ENCODE peak calls at places on chromosomes 12 and 14, in five cellular contexts. R is HepG2, M is K562, P is GM12878, H is SK-N-SH. Y is an unnamed sample.
A peak's percentile ranks its signal among the peaks of the same experiment; 100 is the strongest.

GRCh38 chr14:44846232-44846824 is 115.4 kb downstream of the KLHL28 start:
- DNase-seq in R (peak; percentile 27), M (peak; percentile 20), P (peak; percentile 27), H (peak; percentile 13), Y (peak; percentile 23)

GRCh38 chr12:6279631-6280030 is 30.9 kb upstream of the PLEKHG6 start:
- DNase-seq in P (no peak), M (no peak), H (no peak), R (no peak), Y (no peak)

GRCh38 chr12:118103231-118103600 is 595 bp downstream of the VSIG10 start:
- DNase-seq in P (no peak), R (no peak), M (no peak), H (no peak), Y (no peak)

GRCh38 chr14:90087433-90087832 is 25.6 kb downstream of the KCNK13 start:
- DNase-seq in R (peak; percentile 74), H (no peak), M (no peak), P (no peak), Y (peak; percentile 85)

GRCh38 chr14:79051009-79051710 is 881.0 kb downstream of the NRXN3 start:
- DNase-seq in H (no peak), P (no peak), M (no peak), R (no peak), Y (no peak)

GRCh38 chr14:54976316-54976715 is 50.6 kb downstream of the WDHD1 start:
- DNase-seq in R (no peak), H (no peak), P (no peak), M (no peak), Y (no peak)

GRCh38 chr12:120367252-120367923 is 1.6 kb downstream of the MSI1 start:
- DNase-seq in R (no peak), H (peak; percentile 70), M (peak; percentile 41), P (no peak), Y (no peak)

GRCh38 chr14:42510071-42510470 is 903.4 kb downstream of the LRFN5 start:
- DNase-seq in H (no peak), P (no peak), R (no peak), M (no peak), Y (no peak)

GRCh38 chr12:93832126-93832525 is 155.0 kb downstream of the CRADD start:
- DNase-seq in M (no peak), P (no peak), R (no peak), H (no peak), Y (no peak)

GRCh38 chr12:54053625-54054441 is at the start of gene HOXC4:
- DNase-seq in P (no peak), R (no peak), M (no peak), H (peak; percentile 86), Y (no peak)

GRCh38 chr14:64786296-64787149 is 82.3 kb downstream of the PLEKHG3 start:
- DNase-seq in M (no peak), R (no peak), P (no peak), H (no peak), Y (no peak)

GRCh38 chr12:54340845-54341244 is 15.9 kb downstream of the COPZ1 start:
- DNase-seq in R (peak; percentile 46), M (no peak), H (no peak), P (no peak), Y (no peak)

GRCh38 chr12:92582888-92583287 is 119.9 kb upstream of the PLEKHG7 start:
- DNase-seq in M (no peak), H (no peak), P (no peak), R (no peak), Y (no peak)

GRCh38 chr14:93959239-93960107 is 16.9 kb downstream of the ASB2 start:
- DNase-seq in M (peak; percentile 30), H (no peak), R (peak; percentile 98), P (peak; percentile 90), Y (peak; percentile 94)

GRCh38 chr12:58286353-58286752 is 345.0 kb downstream of the ATP23 start:
- DNase-seq in H (no peak), P (no peak), M (no peak), R (no peak), Y (no peak)

GRCh38 chr12:9707864-9708808 is 24.8 kb downstream of the CLECL1 start:
- DNase-seq in H (peak; percentile 31), M (peak; percentile 37), P (no peak), R (peak; percentile 31), Y (peak; percentile 36)

GRCh38 chr14:49420201-49420600 is 166.0 kb downstream of the RPS29 start:
- DNase-seq in R (no peak), H (no peak), P (no peak), M (no peak), Y (no peak)

GRCh38 chr12:11746024-11746771 is 96.7 kb downstream of the ETV6 start:
- DNase-seq in M (no peak), P (peak; percentile 93), R (no peak), H (no peak), Y (peak; percentile 93)

GRCh38 chr12:96514328-96514727 is 25.0 kb downstream of the CFAP54 start:
- DNase-seq in P (peak; percentile 62), H (no peak), M (no peak), R (no peak), Y (no peak)

GRCh38 chr14:69247691-69248440 is 12.1 kb upstream of the GALNT16 start:
- DNase-seq in H (no peak), P (no peak), R (no peak), M (no peak), Y (no peak)

GRCh38 chr14:96192975-96193805 is 11.4 kb upstream of the BDKRB2 start:
- DNase-seq in H (no peak), M (no peak), P (no peak), R (no peak), Y (no peak)

GRCh38 chr14:96194657-96195431 is 9.8 kb upstream of the BDKRB2 start:
- DNase-seq in M (no peak), R (peak; percentile 22), H (no peak), P (no peak), Y (no peak)

GRCh38 chr14:96194262-96194656 is 10.4 kb upstream of the BDKRB2 start:
- DNase-seq in M (no peak), H (no peak), R (no peak), P (no peak), Y (no peak)

GRCh38 chr14:96197163-96197852 is 7.3 kb upstream of the BDKRB2 start:
- DNase-seq in M (no peak), P (no peak), R (no peak), H (no peak), Y (no peak)

GRCh38 chr14:96195441-96196081 is 9.1 kb upstream of the BDKRB2 start:
- DNase-seq in M (no peak), R (peak; percentile 80), P (no peak), H (no peak), Y (no peak)
- TF ChIP-seq GABPA in M (no peak), R (no peak), P (no peak), H (no peak), Y (no peak)

DNA sequence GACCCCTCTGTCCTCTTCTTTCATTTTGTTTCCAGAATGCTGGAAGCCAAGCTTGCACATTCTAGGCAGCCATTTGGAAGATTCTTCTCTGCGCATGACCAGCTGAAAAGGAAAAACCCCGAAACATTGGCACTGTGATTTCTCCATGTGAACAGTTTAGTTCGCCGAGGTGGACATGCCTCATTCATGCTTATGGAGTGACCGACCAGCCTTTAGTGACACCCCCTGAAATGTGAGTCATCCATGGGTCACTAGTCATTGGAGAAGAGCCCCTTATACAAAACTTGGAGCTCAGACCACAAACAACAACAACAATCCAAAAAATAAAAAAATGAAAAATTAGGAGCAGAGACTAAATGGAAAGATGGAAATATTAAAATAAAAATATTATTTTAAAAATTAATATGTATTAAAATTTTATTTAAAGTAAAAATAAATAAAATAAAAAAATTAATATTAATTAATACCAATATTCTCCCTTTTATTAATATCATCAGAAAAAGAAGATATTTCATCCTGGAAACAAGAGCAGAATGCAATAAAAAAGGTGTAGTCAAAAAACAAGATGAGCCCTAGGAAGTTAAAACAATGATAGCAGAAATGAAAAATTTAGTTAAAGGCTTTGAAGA is 9.5 kb upstream of the KRT7 start:
- DNase-seq in R (no peak), H (no peak), M (no peak), P (no peak), Y (no peak)
- TF ChIP-seq CTCF in R (no peak), H (no peak), M (no peak), P (no peak), Y (no peak)

GRCh38 chr14:67559639-67560038 is 26.5 kb downstream of the PLEKHH1 start:
- DNase-seq in P (no peak), H (no peak), M (no peak), R (no peak), Y (no peak)

GRCh38 chr14:67557656-67558055 is 24.6 kb downstream of the PLEKHH1 start:
- DNase-seq in M (no peak), H (no peak), R (no peak), P (no peak), Y (no peak)

GRCh38 chr14:67556671-67557070 is 23.6 kb downstream of the PLEKHH1 start:
- DNase-seq in P (no peak), H (no peak), M (no peak), R (no peak), Y (no peak)

GRCh38 chr14:67555518-67556090 is 22.5 kb downstream of the PLEKHH1 start:
- DNase-seq in H (no peak), P (no peak), R (no peak), M (no peak), Y (no peak)

GRCh38 chr14:67557118-67557517 is 24.0 kb downstream of the PLEKHH1 start:
- DNase-seq in R (peak; percentile 67), H (no peak), M (no peak), P (no peak), Y (no peak)
- TF ChIP-seq REST in R (no peak), H (no peak), M (no peak), P (no peak), Y (no peak)

GRCh38 chr14:24438198-24439095 is 4.1 kb downstream of the SDR39U1 start:
- DNase-seq in M (no peak), R (no peak), H (no peak), P (no peak), Y (no peak)

GRCh38 chr14:24441485-24441884 is 1.1 kb downstream of the SDR39U1 start:
- DNase-seq in P (no peak), H (no peak), M (no peak), R (no peak), Y (no peak)

GRCh38 chr14:24439257-24439656 is 3.3 kb downstream of the SDR39U1 start:
- DNase-seq in H (no peak), P (no peak), R (no peak), M (no peak), Y (no peak)

GRCh38 chr14:24440606-24441399 is 1.8 kb downstream of the SDR39U1 start:
- DNase-seq in R (no peak), P (no peak), M (no peak), H (no peak), Y (no peak)

DNA sequence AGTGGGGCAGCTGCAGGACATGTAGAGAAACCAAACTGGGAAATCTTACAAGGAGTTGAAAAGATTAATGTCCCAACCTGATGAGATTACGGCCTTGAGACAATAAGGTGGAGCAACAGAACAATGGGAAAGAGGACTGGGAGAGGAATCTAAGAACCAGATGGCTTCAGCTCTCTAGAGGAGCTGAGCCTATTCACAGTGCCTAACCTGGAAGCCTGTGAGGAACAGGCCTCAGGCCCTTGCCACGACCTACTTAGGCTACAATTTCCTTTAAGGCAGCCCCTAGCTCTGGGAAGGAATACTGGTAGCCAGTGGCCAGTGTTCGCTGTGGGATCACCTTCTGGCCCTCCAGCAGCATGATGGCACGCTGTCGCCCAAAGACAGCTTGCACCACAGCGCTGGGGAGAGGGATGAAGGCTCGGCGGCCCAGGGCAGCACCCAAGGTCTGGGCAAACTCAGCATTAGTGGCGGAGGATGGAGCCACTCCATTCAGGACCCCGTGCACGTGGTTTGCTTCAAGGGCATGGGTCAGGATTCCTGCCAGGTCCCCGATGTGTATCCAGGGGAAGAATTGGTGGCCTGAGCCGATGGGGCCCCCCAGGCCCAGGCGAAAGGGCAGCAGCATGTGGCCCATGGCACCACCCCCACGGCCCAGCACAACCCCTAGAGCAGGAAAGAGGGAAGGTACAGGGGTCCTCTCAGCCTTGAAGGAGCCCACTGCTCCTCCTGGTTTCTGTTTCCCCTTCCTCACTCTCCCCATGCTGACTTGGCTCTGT is 2.6 kb downstream of the SDR39U1 start:
- DNase-seq in H (no peak), P (no peak), M (no peak), R (no peak), Y (no peak)
- TF ChIP-seq GABPA in H (no peak), P (no peak), M (no peak), R (no peak), Y (no peak)